ENCODE peak calls at places on chromosomes 4 and X, in seven cellular contexts. L is AG10803; N is EH; U is stimulated activated CD8-positive, alpha-beta memory T cell treated with anti-CD3 and anti-CD28 coated beads, Interleukin-4, amount 100 ng/mL, for 24 hours; R is AG09309; B is bronchial epithelial cell; E is nephron progenitor cell. W is an unnamed sample.

GRCh38 chr4:109554971-109555370 is 5.1 kb upstream of the MCUB start:
- DNase-seq in B (no peak), E (no peak), U (no peak), R (no peak), N (peak; percentile 56), L (peak; percentile 37), W (no peak)

GRCh38 chrX:144627947-144628346 is 619.4 kb upstream of the SPANXN1 start:
- DNase-seq in U (no peak), L (no peak), R (no peak), B (no peak), E (no peak), N (no peak), W (no peak)

GRCh38 chr4:24956091-24956490 is 43.2 kb upstream of the CCDC149 start:
- DNase-seq in E (no peak), R (no peak), N (peak; percentile 2), U (no peak), L (no peak), B (no peak), W (no peak)

GRCh38 chr4:2340272-2341061 is 78.0 kb downstream of the ZFYVE28 start:
- DNase-seq in R (no peak), L (no peak), E (no peak), U (no peak), B (no peak), N (no peak), W (no peak)

GRCh38 chr4:8459867-8460453 is 19.4 kb downstream of the TRMT44 start:
- DNase-seq in N (peak; percentile 50), U (no peak), R (no peak), E (no peak), B (no peak), L (no peak), W (no peak)

GRCh38 chr4:84499065-84499982 is at the start of gene NKX6-1:
- DNase-seq in R (peak; percentile 41), N (peak; percentile 73), B (peak; percentile 15), E (peak; percentile 90), L (peak; percentile 69), U (no peak), W (no peak)

GRCh38 chr4:173272987-173273386 is 61.2 kb downstream of the HMGB2 start:
- DNase-seq in E (no peak), N (peak; percentile 36), R (no peak), L (peak; percentile 47), B (peak; percentile 85), U (no peak), W (no peak)

GRCh38 chr4:163558539-163559044 is 64.1 kb downstream of the TMA16 start:
- DNase-seq in U (no peak), B (no peak), E (no peak), R (no peak), L (no peak), N (no peak), W (no peak)

GRCh38 chr4:153014460-153014859 is 78.3 kb downstream of the FHDC1 start:
- DNase-seq in N (peak; percentile 31), L (no peak), E (no peak), U (no peak), B (no peak), R (no peak), W (no peak)

GRCh38 chr4:168886361-168886760 is 123.7 kb downstream of the CBR4 start:
- DNase-seq in N (peak; percentile 92), U (no peak), L (peak; percentile 70), R (no peak), B (peak; percentile 43), E (no peak), W (no peak)

GRCh38 chrX:11944486-11944885 is 186.4 kb downstream of the MSL3 start:
- DNase-seq in E (peak; percentile 36), R (no peak), L (peak; percentile 62), N (peak; percentile 67), B (peak; percentile 52), U (no peak), W (no peak)

GRCh38 chr4:81214518-81215218 is 354 bp downstream of the PRKG2 start:
- DNase-seq in U (no peak), N (no peak), E (peak; percentile 65), L (peak; percentile 31), R (no peak), B (no peak), W (no peak)

GRCh38 chrX:150899191-150899757 is 806 bp upstream of the CD99L2 start:
- DNase-seq in R (no peak), B (peak; percentile 8), U (no peak), E (peak; percentile 19), N (peak; percentile 50), L (peak; percentile 14), W (no peak)

GRCh38 chrX:70444326-70445196 is at the start of gene DLG3:
- DNase-seq in R (no peak), B (no peak), U (no peak), N (peak; percentile 69), L (peak; percentile 28), E (peak; percentile 67), W (no peak)

GRCh38 chr4:53510981-53511380 is 80.3 kb downstream of the LNX1 start:
- DNase-seq in R (no peak), U (no peak), N (no peak), L (peak; percentile 57), B (no peak), E (no peak), W (no peak)

GRCh38 chr4:73701116-73701515 is 39.3 kb upstream of the CXCL8 start:
- DNase-seq in U (no peak), E (no peak), B (peak; percentile 66), N (peak; percentile 52), R (no peak), L (peak; percentile 40), W (no peak)

GRCh38 chr4:23819041-23819511 is 70.8 kb downstream of the PPARGC1A start:
- DNase-seq in B (no peak), R (no peak), L (peak; percentile 43), N (peak; percentile 30), E (no peak), U (no peak), W (no peak)

GRCh38 chrX:22395372-22395771 is 122.7 kb downstream of the CBLL2 start:
- DNase-seq in E (no peak), N (peak; percentile 51), B (peak; percentile 77), R (no peak), L (no peak), U (no peak), W (no peak)

GRCh38 chrX:22159071-22159470 is 113.6 kb upstream of the CBLL2 start:
- DNase-seq in E (no peak), U (no peak), N (peak; percentile 66), B (peak; percentile 21), L (peak; percentile 68), R (no peak), W (no peak)

GRCh38 chr4:8547912-8548730 is 32.1 kb upstream of the GPR78 start:
- DNase-seq in E (no peak), R (no peak), L (no peak), U (no peak), B (peak; percentile 11), N (peak; percentile 67), W (no peak)

GRCh38 chrX:112851806-112852205 is 11.2 kb upstream of the AMOT start:
- DNase-seq in U (no peak), L (peak; percentile 58), B (no peak), E (no peak), R (no peak), N (no peak), W (no peak)

GRCh38 chr4:141435446-141436225 is 200.7 kb upstream of the IL15 start:
- DNase-seq in B (peak; percentile 44), L (peak; percentile 65), U (no peak), N (peak; percentile 30), E (no peak), R (no peak), W (no peak)

W was measured in HS-27A.